ENCODE peak calls at places on chromosome 22, in five cellular contexts. T is HepG2, N is sigmoid colon, W is HCT116, L is K562. H is an unnamed sample.
A peak's percentile ranks its signal among the peaks of the same experiment; 100 is the strongest.

GRCh38 chr22:35617137-35617755 is at the start of gene MB:
- DNase-seq in W (no peak), L (no peak), T (no peak), N (no peak), H (no peak)

GRCh38 chr22:24803064-24803542 is 2.9 kb upstream of the SGSM1 start:
- DNase-seq in T (peak; percentile 46), L (peak; percentile 55), N (no peak), W (peak; percentile 70), H (peak; percentile 31)

GRCh38 chr22:42462016-42462415 is 29.8 kb upstream of the NFAM1 start:
- DNase-seq in L (peak; percentile 71), T (no peak), W (no peak), N (no peak), H (no peak)

GRCh38 chr22:45389546-45389945 is 23.9 kb downstream of the SMC1B start:
- DNase-seq in W (no peak), T (no peak), N (no peak), L (no peak), H (no peak)

GRCh38 chr22:36493690-36494110 is 12.3 kb upstream of the TXN2 start:
- DNase-seq in W (no peak), L (no peak), N (no peak), T (no peak), H (peak; percentile 58)

GRCh38 chr22:48222742-48223487 is 1460.5 kb downstream of the TBC1D22A start:
- DNase-seq in L (no peak), W (no peak), T (no peak), N (no peak), H (no peak)

GRCh38 chr22:23745780-23746179 is 5.1 kb downstream of the ZNF70 start:
- DNase-seq in T (no peak), W (no peak), N (no peak), L (no peak), H (no peak)

GRCh38 chr22:34851918-34852662 is 213.9 kb upstream of the ISX start:
- DNase-seq in W (no peak), L (no peak), N (no peak), T (no peak), H (no peak)

GRCh38 chr22:24184057-24184798 is 2.9 kb downstream of the SUSD2 start:
- DNase-seq in W (no peak), T (no peak), N (peak; percentile 56), L (no peak), H (no peak)

GRCh38 chr22:41596776-41597634 is 7.4 kb upstream of the PMM1 start:
- DNase-seq in T (peak; percentile 39), L (peak; percentile 48), N (peak; percentile 79), W (no peak), H (no peak)

GRCh38 chr22:48080304-48081165 is 1318.1 kb downstream of the TBC1D22A start:
- DNase-seq in T (no peak), W (no peak), L (no peak), N (peak; percentile 25), H (no peak)

GRCh38 chr22:42544686-42545085 is 9.1 kb upstream of the SERHL2 start:
- DNase-seq in L (peak; percentile 30), T (peak; percentile 87), W (no peak), N (no peak), H (no peak)

GRCh38 chr22:36966851-36967535 is 52.3 kb downstream of the TST start:
- DNase-seq in L (no peak), T (no peak), N (no peak), W (no peak), H (no peak)

GRCh38 chr22:23220485-23221350 is 40.4 kb downstream of the BCR start:
- DNase-seq in L (peak; percentile 60), N (no peak), T (no peak), W (no peak), H (no peak)

GRCh38 chr22:24437820-24438328 is 10.5 kb downstream of the ADORA2A start:
- DNase-seq in N (no peak), L (no peak), T (no peak), W (no peak), H (peak; percentile 54)

GRCh38 chr22:41341990-41342389 is 39.8 kb upstream of the TEF start:
- DNase-seq in W (no peak), L (no peak), T (no peak), N (no peak), H (peak; percentile 50)

GRCh38 chr22:19661156-19661555 is 53.1 kb upstream of the SEPTIN5 start:
- DNase-seq in W (no peak), T (no peak), L (peak; percentile 33), N (no peak), H (no peak)

GRCh38 chr22:19664951-19665783 is 49.1 kb upstream of the SEPTIN5 start:
- DNase-seq in N (no peak), T (no peak), W (no peak), L (peak; percentile 31), H (no peak)

GRCh38 chr22:19663821-19664325 is 50.4 kb upstream of the SEPTIN5 start:
- DNase-seq in N (no peak), L (peak; percentile 72), W (no peak), T (no peak), H (no peak)

GRCh38 chr22:19664406-19664805 is 49.9 kb upstream of the SEPTIN5 start:
- DNase-seq in N (no peak), W (no peak), T (no peak), L (no peak), H (no peak)

DNA sequence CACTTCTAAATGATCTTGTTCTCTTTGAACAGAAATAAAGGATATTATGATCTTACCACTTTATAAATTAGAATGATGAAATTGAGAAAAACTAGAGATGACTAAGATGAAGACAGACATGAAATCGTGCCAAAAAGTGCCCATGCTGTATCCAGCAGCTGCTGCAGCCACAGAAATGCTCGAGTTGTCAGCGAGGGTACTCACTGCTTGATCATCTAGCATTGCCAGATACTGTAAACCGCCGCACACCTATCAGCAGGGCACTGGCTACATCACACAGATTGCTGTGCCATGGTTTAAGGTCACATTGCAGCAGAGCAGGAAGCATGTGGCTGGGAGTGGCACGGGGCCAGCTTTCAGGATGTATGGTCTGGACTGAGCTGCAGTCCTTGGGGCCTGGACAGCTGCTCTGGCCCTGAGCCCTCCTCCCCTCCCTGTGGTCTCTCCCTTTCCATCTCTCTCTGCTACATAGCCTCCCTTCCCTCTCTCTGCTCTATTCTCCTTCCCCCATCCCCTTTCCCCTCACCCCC is 51.0 kb upstream of the SEPTIN5 start:
- DNase-seq in W (no peak), L (peak; percentile 29), T (no peak), N (no peak), H (no peak)
- TF ChIP-seq POLR2AphosphoS5 in W (no peak), L (no peak), T (no peak), N (no peak), H (no peak)

GRCh38 chr22:21629262-21630149 is at the start of gene YDJC:
- DNase-seq in L (peak; percentile 100), W (peak; percentile 87), T (peak; percentile 90), N (peak; percentile 94), H (peak; percentile 90)
- TF ChIP-seq POLR2A in L (no peak), W (peak; percentile 73), T (peak; percentile 93), N (no peak), H (peak; percentile 82)

GRCh38 chr22:39232246-39232645 is 12.5 kb downstream of the PDGFB start:
- DNase-seq in L (no peak), T (no peak), W (no peak), N (no peak), H (no peak)

GRCh38 chr22:39229688-39230260 is 15.0 kb downstream of the PDGFB start:
- DNase-seq in L (no peak), N (no peak), T (no peak), W (no peak), H (no peak)

GRCh38 chr22:39231197-39231950 is 13.4 kb downstream of the PDGFB start:
- DNase-seq in L (no peak), W (no peak), N (no peak), T (no peak), H (no peak)

GRCh38 chr22:39229075-39229474 is 15.7 kb downstream of the PDGFB start:
- DNase-seq in W (no peak), T (no peak), L (no peak), N (no peak), H (no peak)

DNA sequence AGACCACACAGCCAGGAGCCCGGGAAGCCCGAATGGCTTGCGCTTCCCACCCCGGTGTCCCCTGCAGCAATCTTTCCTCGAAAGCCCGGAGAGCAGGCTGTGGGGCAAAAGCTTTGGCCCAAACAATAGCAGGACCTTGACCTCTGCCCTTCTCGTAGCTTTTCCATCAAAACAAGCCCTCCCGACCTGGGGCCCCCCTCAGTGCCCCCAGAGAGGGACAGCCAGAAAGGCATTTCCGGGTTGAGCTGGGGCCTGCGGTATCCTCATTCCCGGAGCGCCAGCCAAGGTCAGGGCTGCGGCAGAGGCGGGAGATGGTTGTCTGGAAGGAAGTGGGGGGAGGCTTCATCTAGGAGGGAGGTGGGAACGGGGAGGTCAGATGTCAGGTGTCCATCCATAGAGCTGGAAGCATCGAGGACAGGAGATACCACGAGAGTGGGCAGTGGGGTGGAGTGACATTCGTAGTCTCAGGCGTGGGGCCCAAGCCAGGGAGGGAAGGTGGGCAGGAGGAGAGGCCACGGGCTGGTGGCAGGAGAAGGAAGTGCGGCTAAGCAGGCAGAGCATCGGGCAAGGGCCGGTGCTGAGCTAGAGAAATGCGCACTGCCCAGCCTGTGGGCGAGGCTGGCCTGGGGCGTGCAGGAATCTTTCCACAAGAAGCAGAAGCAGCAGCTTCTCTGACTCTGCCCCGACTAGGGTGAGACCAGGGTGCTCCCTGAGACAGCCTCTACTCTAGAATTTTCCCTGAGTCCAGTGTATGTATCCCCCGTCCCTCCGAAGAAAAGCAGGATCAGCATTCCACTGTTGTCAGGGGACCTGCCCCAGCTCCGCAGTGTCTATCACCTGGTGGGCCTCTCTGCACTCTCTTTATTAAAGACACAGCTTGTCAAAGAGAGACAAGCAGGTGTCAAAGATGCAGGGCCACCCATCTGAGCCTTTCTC is 14.3 kb downstream of the PDGFB start:
- DNase-seq in N (no peak), L (no peak), W (no peak), T (peak; percentile 90), H (no peak)
- TF ChIP-seq POLR2AphosphoS5 in N (no peak), L (no peak), W (no peak), T (no peak), H (no peak)

GRCh38 chr22:17920992-17921650 is 103.2 kb downstream of the MICAL3 start:
- DNase-seq in T (no peak), L (no peak), W (no peak), N (no peak), H (no peak)

GRCh38 chr22:17924735-17925727 is 99.3 kb downstream of the MICAL3 start:
- DNase-seq in N (no peak), T (no peak), L (no peak), W (no peak), H (no peak)

GRCh38 chr22:17924076-17924475 is 100.3 kb downstream of the MICAL3 start:
- DNase-seq in N (no peak), T (no peak), W (no peak), L (no peak), H (no peak)

GRCh38 chr22:17921871-17922821 is 102.2 kb downstream of the MICAL3 start:
- DNase-seq in W (no peak), L (peak; percentile 95), N (no peak), T (peak; percentile 45), H (no peak)

GRCh38 chr22:17922925-17923898 is 101.1 kb downstream of the MICAL3 start:
- DNase-seq in L (no peak), T (no peak), N (no peak), W (no peak), H (no peak)
- TF ChIP-seq POLR2A in L (no peak), T (no peak), N (no peak), W (no peak), H (no peak)

DNA sequence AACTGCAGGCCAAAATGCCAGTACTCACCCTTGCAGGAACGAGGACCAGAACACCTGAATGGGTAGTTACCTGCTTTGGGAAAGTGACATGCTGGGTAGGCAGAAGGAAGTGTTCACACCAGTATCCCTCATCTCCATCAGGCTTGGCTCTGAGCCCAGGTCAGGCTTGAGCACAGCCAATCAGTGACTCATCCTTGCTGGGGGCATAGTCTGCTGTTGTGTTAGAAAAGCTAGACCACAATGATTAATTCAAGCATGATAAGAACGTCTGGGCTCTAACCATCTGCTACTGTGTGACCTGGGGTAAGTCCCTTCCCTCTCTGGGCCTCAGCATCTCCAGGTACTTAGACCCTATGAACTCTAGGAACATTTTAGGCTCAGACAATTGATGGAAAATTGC is 450.4 kb downstream of the MIAT start:
- DNase-seq in T (peak; percentile 30), N (peak; percentile 88), W (peak; percentile 70), L (no peak), H (no peak)
- TF ChIP-seq POLR2AphosphoS5 in T (no peak), N (no peak), W (no peak), L (no peak), H (no peak)